ENCODE peak calls at places on chromosomes 7 and 10, in ten cellular contexts. D is heart right ventricle; G is left lung; I is stimulated activated CD4-positive, alpha-beta T cell treated with anti-CD3 and anti-CD28 coated beads, Interleukin-2, amount 100 ng/mL, for 24 hours; L is IMR-90; X is epithelial cell of esophagus; H is iPS-NIHi11; Z is mucosa of descending colon; F is uterus; K is neural crest cell. R is an unnamed sample.

GRCh38 chr10:22803201-22803895 is 89.0 kb upstream of the PIP4K2A start:
- DNase-seq in D (no peak), G (no peak), I (no peak), L (peak), X (peak), H (no peak), Z (no peak), F (no peak), K (no peak), R (no peak)

GRCh38 chr10:72218329-72218728 is 2.3 kb upstream of the ASCC1 start:
- DNase-seq in D (no peak), G (no peak), I (no peak), L (no peak), X (no peak), H (no peak), Z (no peak), F (no peak), K (no peak), R (no peak)

GRCh38 chr10:95434583-95434982 is 126.6 kb downstream of the SORBS1 start:
- DNase-seq in D (no peak), G (no peak), I (no peak), L (no peak), X (no peak), H (no peak), Z (no peak), F (no peak), K (no peak), R (no peak)

GRCh38 chr7:130141161-130141857 is 63.9 kb downstream of the TMEM209 start:
- DNase-seq in D (peak), G (peak), I (peak), L (peak), X (peak), H (peak), Z (peak), F (peak), K (peak), R (peak)

GRCh38 chr10:71084061-71084817 is 128.1 kb upstream of the UNC5B start:
- DNase-seq in D (peak), G (peak), I (peak), L (no peak), X (no peak), H (peak), Z (no peak), F (no peak), K (no peak), R (no peak)

GRCh38 chr7:157239571-157240270 is 97.1 kb upstream of the DNAJB6 start:
- DNase-seq in D (no peak), G (no peak), I (no peak), L (no peak), X (no peak), H (no peak), Z (no peak), F (no peak), K (no peak), R (no peak)

GRCh38 chr7:120729300-120729699 is 128.6 kb downstream of the TSPAN12 start:
- DNase-seq in D (no peak), G (no peak), I (no peak), L (peak), X (no peak), H (no peak), Z (no peak), F (no peak), K (no peak), R (no peak)

GRCh38 chr10:78443900-78444571 is 410.4 kb downstream of the RPS24 start:
- DNase-seq in D (no peak), G (no peak), I (no peak), L (no peak), X (no peak), H (no peak), Z (no peak), F (no peak), K (no peak), R (no peak)